ENCODE peak calls at places on chromosomes 2 and 18, in six cellular contexts. P, N, Q, K, V and U are unnamed samples.

GRCh38 chr18:9661564-9661963 is 46.5 kb upstream of the RAB31 start:
- DNase-seq in P (no peak), N (no peak), V (no peak), K (peak; percentile 36), Q (no peak), U (no peak)

GRCh38 chr2:151111599-151112278 is 149.9 kb downstream of the RBM43 start:
- DNase-seq in V (peak; percentile 73), N (peak; percentile 49), Q (peak; percentile 84), P (no peak), K (peak; percentile 62), U (no peak)

GRCh38 chr2:237391140-237391539 is 22.8 kb downstream of the COL6A3 start:
- DNase-seq in N (no peak), V (no peak), P (no peak), Q (no peak), K (no peak), U (no peak)

GRCh38 chr18:59655661-59656060 is 41.6 kb downstream of the CCBE1 start:
- DNase-seq in K (no peak), Q (peak; percentile 12), V (no peak), P (no peak), N (no peak), U (no peak)

GRCh38 chr2:6184532-6185302 is 492.5 kb downstream of the SOX11 start:
- DNase-seq in P (no peak), V (no peak), Q (peak; percentile 79), N (no peak), K (no peak), U (no peak)

GRCh38 chr2:240302041-240302440 is 133.4 kb upstream of the GPC1 start:
- DNase-seq in V (no peak), K (no peak), N (no peak), Q (no peak), P (no peak), U (no peak)

GRCh38 chr2:172783091-172783898 is 47.6 kb downstream of the RAPGEF4 start:
- DNase-seq in V (peak; percentile 97), Q (peak; percentile 99), K (peak; percentile 76), P (no peak), N (peak; percentile 54), U (no peak)

GRCh38 chr18:9741461-9741820 is 33.3 kb downstream of the RAB31 start:
- DNase-seq in K (no peak), P (no peak), Q (no peak), N (no peak), V (no peak), U (no peak)

GRCh38 chr2:196390243-196391148 is 219.1 kb upstream of the STK17B start:
- DNase-seq in K (no peak), V (no peak), N (no peak), P (no peak), Q (peak; percentile 68), U (no peak)

GRCh38 chr2:137969418-137969765 is 5.1 kb downstream of the HNMT start:
- DNase-seq in K (peak; percentile 92), Q (peak; percentile 98), N (no peak), V (peak; percentile 88), P (no peak), U (no peak)

GRCh38 chr2:217993055-217993645 is 9.6 kb downstream of the TNS1 start:
- DNase-seq in N (no peak), K (peak; percentile 65), V (no peak), Q (peak; percentile 90), P (no peak), U (no peak)

GRCh38 chr2:236177604-236177966 is 9.4 kb upstream of the GBX2 start:
- DNase-seq in N (peak; percentile 93), Q (no peak), V (no peak), P (no peak), K (no peak), U (peak; percentile 58)

GRCh38 chr2:33131108-33131507 is 184.4 kb downstream of the LTBP1 start:
- DNase-seq in N (no peak), P (no peak), Q (peak; percentile 76), V (no peak), K (no peak), U (no peak)

GRCh38 chr2:20145497-20146193 is 79.3 kb downstream of the SDC1 start:
- DNase-seq in N (peak; percentile 68), P (no peak), K (no peak), Q (no peak), V (no peak), U (peak; percentile 77)

GRCh38 chr2:234404957-234405356 is 91.9 kb downstream of the ARL4C start:
- DNase-seq in V (no peak), N (no peak), P (no peak), Q (no peak), K (no peak), U (no peak)

GRCh38 chr2:94939349-94939748 is 68.1 kb downstream of the TEKT4 start:
- DNase-seq in V (no peak), K (no peak), Q (no peak), P (no peak), N (no peak), U (no peak)

GRCh38 chr2:159130302-159130701 is 156.2 kb downstream of the WDSUB1 start:
- DNase-seq in P (no peak), V (no peak), N (no peak), K (no peak), Q (peak; percentile 36), U (no peak)

DNA sequence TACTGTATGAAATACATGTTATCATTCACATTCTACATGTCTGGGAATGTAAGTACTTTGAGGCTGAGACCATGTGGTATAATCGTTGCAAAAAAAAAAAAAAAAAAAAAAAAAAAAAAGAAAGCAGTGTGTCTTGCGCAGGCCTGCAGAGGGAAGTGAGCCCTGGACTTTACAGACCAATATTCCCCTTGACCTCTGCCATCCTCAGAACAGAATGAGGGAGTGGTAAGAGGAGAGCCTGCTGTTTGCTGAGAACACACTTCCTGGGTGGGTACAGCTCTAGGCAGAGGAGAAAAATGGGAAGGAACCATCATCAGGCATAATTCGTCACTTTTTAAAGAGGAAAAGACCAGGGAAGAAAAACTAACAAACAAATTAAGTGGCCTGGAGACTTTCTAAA is 28.8 kb upstream of the TBC1D8 start:
- DNase-seq in N (no peak), P (no peak), V (no peak), Q (no peak), K (no peak), U (no peak)
- TF ChIP-seq CTCF in N (no peak), P (no peak), V (no peak), Q (no peak), K (no peak), U (no peak)

DNA sequence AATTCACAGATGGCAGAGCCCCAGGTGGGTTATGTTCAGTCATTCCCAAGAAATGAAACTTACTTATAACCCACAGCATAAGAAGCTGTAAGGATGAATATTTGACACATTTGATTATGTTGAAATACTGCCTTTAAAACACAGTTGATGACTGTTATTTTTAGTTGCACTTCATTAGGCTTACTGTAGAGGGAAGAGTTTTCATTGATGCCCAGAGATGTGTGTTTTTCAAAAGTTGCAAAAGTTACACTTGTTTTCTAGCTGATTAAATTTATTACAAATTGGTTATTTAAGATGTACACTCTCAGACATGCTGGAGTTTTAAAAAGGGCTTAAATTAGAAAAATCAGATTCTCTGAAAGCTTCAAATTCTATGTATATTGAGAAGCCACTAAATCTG is 506.1 kb downstream of the PARD3B start:
- DNase-seq in N (no peak), Q (no peak), P (no peak), K (peak; percentile 5), V (no peak), U (no peak)
- TF ChIP-seq CTCF in N (peak; percentile 61), Q (peak; percentile 44), P (no peak), K (peak; percentile 17), V (peak; percentile 24), U (no peak)

DNA sequence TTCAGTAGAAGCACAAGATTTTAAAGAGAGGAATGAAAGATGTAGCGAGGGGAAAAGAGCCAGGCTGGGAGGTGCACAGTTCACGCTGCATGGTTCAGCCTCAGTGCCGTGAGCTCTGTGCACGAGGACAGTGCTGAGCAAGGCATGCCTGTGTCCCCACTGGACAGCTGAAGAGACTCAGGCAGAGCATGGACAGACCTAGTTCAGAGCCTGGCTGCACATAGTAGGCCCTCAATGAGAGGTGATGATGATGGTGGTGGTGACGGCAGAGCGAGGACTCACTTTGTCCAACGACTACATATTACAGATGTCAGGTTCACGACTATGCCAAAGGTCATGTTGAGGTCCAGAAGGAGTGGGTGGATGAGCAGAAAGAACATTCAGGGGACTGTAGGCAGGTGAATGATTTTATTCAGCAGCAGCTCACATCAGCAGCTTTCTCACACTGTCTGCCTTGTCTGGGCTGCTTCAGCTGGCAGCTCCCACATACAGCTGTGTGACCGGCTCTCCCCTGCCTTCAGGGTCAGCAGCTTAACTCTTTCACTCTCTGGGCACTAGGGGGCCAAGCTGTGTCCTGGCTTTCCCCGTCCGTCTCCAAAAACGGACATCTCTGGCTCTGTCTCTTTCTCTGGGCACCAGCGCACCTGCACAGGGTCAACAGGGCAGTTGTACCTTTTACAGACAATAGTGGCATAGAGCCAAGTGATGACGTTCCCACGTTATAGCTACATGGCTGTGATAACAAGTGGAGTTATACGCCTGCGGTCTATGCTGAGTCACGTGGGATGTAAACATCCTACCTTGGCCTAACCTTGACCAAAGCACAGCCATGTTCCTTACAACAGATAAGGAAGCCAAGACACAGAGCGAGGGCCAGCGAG is 128.8 kb upstream of the MSH6 start:
- DNase-seq in V (no peak), K (peak; percentile 56), P (peak; percentile 22), N (peak; percentile 84), Q (peak; percentile 25), U (no peak)
- TF ChIP-seq CTCF in V (no peak), K (no peak), P (no peak), N (peak; percentile 82), Q (peak; percentile 41), U (no peak)

GRCh38 chr2:162106746-162107145 is 32.7 kb upstream of the DPP4 start:
- DNase-seq in Q (no peak), V (no peak), P (no peak), N (no peak), K (no peak), U (no peak)
- TF ChIP-seq CTCF in Q (no peak), V (no peak), P (no peak), N (no peak), K (no peak), U (no peak)

DNA sequence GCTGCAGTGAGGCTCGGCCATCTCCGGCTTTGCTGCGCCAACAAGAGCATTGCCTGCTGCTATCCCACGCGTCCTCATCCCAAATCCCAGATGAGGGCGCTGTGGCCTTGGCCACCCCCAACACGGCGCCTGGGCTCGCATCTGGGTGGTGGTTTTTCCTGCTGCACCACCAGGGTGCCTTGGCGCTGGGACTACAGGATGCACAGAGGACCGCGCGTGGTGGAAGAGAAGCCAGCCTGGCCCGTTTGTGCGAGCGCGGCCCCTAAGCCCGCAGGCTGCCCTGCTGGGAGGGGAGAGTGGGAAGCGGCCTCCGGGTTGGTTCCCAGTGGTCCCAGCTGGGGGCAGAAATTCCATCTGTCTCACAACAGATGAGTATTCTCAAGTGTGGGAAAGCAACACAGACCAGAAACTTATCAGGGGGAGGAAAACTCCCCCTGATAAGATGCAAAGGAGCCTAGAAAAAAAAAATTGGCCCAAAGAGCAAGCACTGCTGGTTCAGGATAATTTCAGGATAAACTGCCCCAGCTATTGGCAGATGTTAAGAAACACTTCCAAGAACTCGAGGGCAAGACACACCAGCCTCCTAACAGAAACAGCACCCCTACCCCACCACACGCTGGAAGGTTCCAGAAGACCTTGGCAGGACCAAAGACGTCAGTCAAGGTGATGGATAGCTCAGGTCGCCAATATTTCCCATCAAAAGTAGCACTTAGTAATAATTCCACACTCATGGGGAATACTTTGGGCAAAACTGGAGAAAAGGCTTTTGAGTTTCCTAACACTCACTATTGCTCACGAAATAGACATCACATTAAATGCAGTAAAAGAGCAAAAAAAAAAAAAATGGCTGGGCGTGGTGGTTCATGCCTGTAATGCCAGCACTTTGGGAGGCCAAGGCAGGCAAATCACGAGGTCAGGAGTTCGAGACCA is 152.1 kb downstream of the PXDN start:
- DNase-seq in P (peak; percentile 85), Q (peak; percentile 88), V (peak; percentile 31), N (peak; percentile 96), K (peak; percentile 45), U (no peak)
- TF ChIP-seq CTCF in P (peak; percentile 79), Q (peak; percentile 78), V (peak; percentile 23), N (peak; percentile 89), K (no peak), U (no peak)

GRCh38 chr2:36380624-36381481 is 25.3 kb downstream of the CRIM1 start:
- DNase-seq in V (no peak), N (peak; percentile 96), K (peak; percentile 56), Q (no peak), P (no peak), U (peak; percentile 22)
- TF ChIP-seq CTCF in V (no peak), N (no peak), K (no peak), Q (no peak), P (no peak), U (no peak)